ENCODE peak calls at places on chromosome 21, in five cellular contexts. D is trophoblast cell, F is H9, I is neuronal stem cell, H is H1. L is an unnamed sample.

GRCh38 chr21:41926068-41926806 is 27.6 kb downstream of the C2CD2 start:
- DNase-seq in D (peak; percentile 23), F (no peak), I (no peak), H (no peak), L (peak; percentile 66)

GRCh38 chr21:42807938-42808613 is 71.3 kb downstream of the WDR4 start:
- DNase-seq in D (no peak), F (peak; percentile 68), I (no peak), H (peak; percentile 40), L (no peak)

GRCh38 chr21:36491191-36491916 is 11.4 kb upstream of the CLDN14 start:
- DNase-seq in D (no peak), F (no peak), I (peak; percentile 18), H (no peak), L (no peak)

GRCh38 chr21:31673513-31673912 is 14.0 kb downstream of the SOD1 start:
- DNase-seq in D (no peak), F (no peak), I (no peak), H (no peak), L (no peak)

GRCh38 chr21:17139696-17140095 is 373.1 kb upstream of the CXADR start:
- DNase-seq in D (peak; percentile 1), F (no peak), I (no peak), H (no peak), L (no peak)

GRCh38 chr21:42308914-42309752 is 6.1 kb downstream of the TFF3 start:
- DNase-seq in D (peak; percentile 21), F (no peak), I (no peak), H (no peak), L (no peak)

GRCh38 chr21:41631564-41632461 is 123.9 kb upstream of the TMPRSS2 start:
- DNase-seq in D (no peak), F (no peak), I (no peak), H (no peak), L (no peak)

GRCh38 chr21:29121759-29122158 is 8.7 kb upstream of the MAP3K7CL start:
- DNase-seq in D (no peak), F (no peak), I (no peak), H (no peak), L (no peak)

GRCh38 chr21:36193200-36193599 is 36.6 kb downstream of the DOP1B start:
- DNase-seq in D (peak; percentile 99), F (no peak), I (no peak), H (no peak), L (peak; percentile 17)

GRCh38 chr21:29691616-29692491 is 247.9 kb downstream of the GRIK1 start:
- DNase-seq in D (no peak), F (no peak), I (no peak), H (no peak), L (no peak)

GRCh38 chr21:26842976-26843911 is 2.0 kb downstream of the ADAMTS1 start:
- DNase-seq in D (peak; percentile 73), F (peak; percentile 86), I (peak; percentile 68), H (peak; percentile 81), L (peak; percentile 96)

GRCh38 chr21:33477066-33477465 is 2.7 kb downstream of the TMEM50B start:
- DNase-seq in D (no peak), F (no peak), I (no peak), H (no peak), L (no peak)

GRCh38 chr21:41366522-41367151 is 4.8 kb downstream of the MX2 start:
- DNase-seq in D (peak; percentile 98), F (no peak), I (no peak), H (no peak), L (peak; percentile 73)

GRCh38 chr21:16323586-16323985 is 593.8 kb downstream of the USP25 start:
- DNase-seq in D (no peak), F (no peak), I (no peak), H (no peak), L (peak; percentile 29)

GRCh38 chr21:15894596-15894995 is 164.8 kb downstream of the USP25 start:
- DNase-seq in D (peak; percentile 14), F (no peak), I (no peak), H (no peak), L (peak; percentile 38)

GRCh38 chr21:37266515-37267221 is 466 bp downstream of the VPS26C start:
- DNase-seq in D (peak; percentile 80), F (no peak), I (peak; percentile 35), H (peak; percentile 74), L (peak; percentile 42)

GRCh38 chr21:37669249-37669648 is 247.0 kb downstream of the KCNJ6 start:
- DNase-seq in D (no peak), F (no peak), I (no peak), H (no peak), L (no peak)

GRCh38 chr21:28737671-28738279 is 254.9 kb downstream of the LTN1 start:
- DNase-seq in D (peak; percentile 29), F (no peak), I (no peak), H (no peak), L (peak; percentile 59)

GRCh38 chr21:28858424-28858823 is 134.3 kb downstream of the LTN1 start:
- DNase-seq in D (no peak), F (no peak), I (no peak), H (no peak), L (no peak)

GRCh38 chr21:28883931-28884330 is 108.7 kb downstream of the LTN1 start:
- DNase-seq in D (no peak), F (no peak), I (no peak), H (no peak), L (no peak)

GRCh38 chr21:40453183-40453582 is 393.8 kb downstream of the DSCAM start:
- DNase-seq in D (no peak), F (no peak), I (no peak), H (no peak), L (no peak)

GRCh38 chr21:31560479-31560878 is 99.0 kb upstream of the SOD1 start:
- DNase-seq in D (no peak), F (no peak), I (no peak), H (no peak), L (no peak)

GRCh38 chr21:27371688-27372331 is 404.9 kb upstream of the ADAMTS5 start:
- DNase-seq in D (peak; percentile 69), F (no peak), I (no peak), H (no peak), L (peak; percentile 71)

GRCh38 chr21:16196521-16197208 is 466.9 kb downstream of the USP25 start:
- DNase-seq in D (no peak), F (no peak), I (no peak), H (no peak), L (no peak)

GRCh38 chr21:14833952-14834351 is 230.8 kb downstream of the NRIP1 start:
- DNase-seq in D (peak; percentile 74), F (no peak), I (no peak), H (no peak), L (no peak)

GRCh38 chr21:26026113-26026512 is 144.5 kb downstream of the APP start:
- DNase-seq in D (no peak), F (no peak), I (no peak), H (no peak), L (no peak)

GRCh38 chr21:33458861-33459260 is 20.9 kb downstream of the TMEM50B start:
- DNase-seq in D (peak; percentile 80), F (no peak), I (no peak), H (no peak), L (peak; percentile 19)

GRCh38 chr21:17784604-17785402 is 34.4 kb downstream of the C21orf91 start:
- DNase-seq in D (no peak), F (no peak), I (no peak), H (no peak), L (no peak)

GRCh38 chr21:35090403-35090802 is 41.3 kb upstream of the RUNX1 start:
- DNase-seq in D (no peak), F (no peak), I (no peak), H (no peak), L (no peak)
- H2AK5ac ChIP-seq in D (no peak overlapping the region), F (no peak overlapping the region), I (no peak overlapping the region), H (no peak overlapping the region), L (no peak overlapping the region)

GRCh38 chr21:45408811-45409261 is 3.9 kb downstream of the COL18A1 start:
- DNase-seq in D (no peak), F (no peak), I (no peak), H (no peak), L (no peak)
- H2AK5ac ChIP-seq in D (peak overlapping the region; percentile 47), F (no peak overlapping the region), I (peak overlapping the region; percentile 70), H (no peak overlapping the region), L (no peak overlapping the region)

GRCh38 chr21:45870421-45870820 is 111.1 kb upstream of the COL6A1 start:
- DNase-seq in D (no peak), F (peak; percentile 22), I (no peak), H (no peak), L (no peak)
- H2AK5ac ChIP-seq in D (no peak overlapping the region), F (no peak overlapping the region), I (peak overlapping the region; percentile 86), H (no peak overlapping the region), L (peak overlapping the region; percentile 98)

GRCh38 chr21:38760762-38761155 is 45.0 kb upstream of the ETS2 start:
- DNase-seq in D (no peak), F (no peak), I (no peak), H (no peak), L (no peak)

GRCh38 chr21:38759286-38759872 is 46.4 kb upstream of the ETS2 start:
- DNase-seq in D (peak; percentile 58), F (no peak), I (no peak), H (no peak), L (no peak)

GRCh38 chr21:38760017-38760761 is 45.5 kb upstream of the ETS2 start:
- DNase-seq in D (no peak), F (no peak), I (no peak), H (no peak), L (peak; percentile 52)

GRCh38 chr21:38758815-38759214 is 46.9 kb upstream of the ETS2 start:
- DNase-seq in D (no peak), F (no peak), I (no peak), H (no peak), L (no peak)

DNA sequence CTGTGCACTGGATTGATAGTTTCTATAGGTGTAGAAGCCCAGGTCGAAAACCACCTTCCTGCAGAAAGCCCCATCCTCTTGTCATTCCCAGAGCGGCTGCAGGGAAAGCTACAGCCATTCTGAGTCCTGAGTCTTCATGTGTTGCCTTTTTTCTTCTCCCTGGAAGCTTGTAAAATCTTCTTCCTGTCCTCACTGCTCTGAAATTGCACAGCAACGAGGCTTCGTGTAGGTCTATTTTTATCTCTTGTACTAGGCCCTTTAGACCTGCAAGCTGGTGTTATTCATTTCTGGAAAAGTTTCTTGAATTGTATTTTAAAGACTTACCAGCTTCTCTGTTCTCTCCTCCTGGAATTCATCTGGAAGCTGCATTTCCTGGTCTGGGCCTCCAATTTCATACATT is 44.2 kb upstream of the ETS2 start:
- DNase-seq in D (no peak), F (no peak), I (no peak), H (no peak), L (no peak)
- H2AK5ac ChIP-seq in D (no peak overlapping the region), F (no peak overlapping the region), I (no peak overlapping the region), H (no peak overlapping the region), L (peak overlapping the region; percentile 49)

GRCh38 chr21:38814126-38815059 is 8.7 kb downstream of the ETS2 start:
- DNase-seq in D (no peak), F (peak; percentile 79), I (no peak), H (no peak), L (no peak)
- H2AK5ac ChIP-seq in D (no peak overlapping the region), F (no peak overlapping the region), I (no peak overlapping the region), H (no peak overlapping the region), L (peak overlapping the region; percentile 72)